ENCODE peak calls at places on chromosomes 2 and 18, in ten cellular contexts. A is stimulated activated CD4-positive, alpha-beta T cell treated with anti-CD3 and anti-CD28 coated beads, Interleukin-4, amount 100 ng/mL, for 48 hours; C is NAMALWA; L is NCI-H2081; M is heart left ventricle; G is Ammon's horn; I is epithelial cell of esophagus; N is GM13977; P is naive B cell; R is activated CD4-positive, alpha-beta T cell treated with anti-CD3 and anti-CD28 coated beads, Interleukin-2, amount 50 U/mL, for 1 hour. F is an unnamed sample.

GRCh38 chr2:64013053-64013452 is 6.2 kb downstream of the VPS54 start:
- DNase-seq in R (no peak), C (no peak), I (no peak), G (no peak), P (no peak), L (no peak), A (no peak), M (no peak), N (no peak), F (no peak)

GRCh38 chr2:232875256-232876070 is 5.4 kb downstream of the SNORC start:
- DNase-seq in I (no peak), L (peak), N (peak), P (no peak), A (no peak), M (no peak), G (peak), R (no peak), C (no peak), F (no peak)

GRCh38 chr2:240305369-240305962 is 130.0 kb upstream of the GPC1 start:
- DNase-seq in L (no peak), I (no peak), M (no peak), P (no peak), G (no peak), C (no peak), A (no peak), N (no peak), R (no peak), F (no peak)

GRCh38 chr2:146990311-146990781 is 854.5 kb upstream of the ACVR2A start:
- DNase-seq in M (no peak), G (no peak), P (no peak), R (no peak), I (no peak), L (no peak), A (no peak), N (no peak), C (no peak), F (no peak)

GRCh38 chr18:59085797-59086196 is 53.9 kb upstream of the SEC11C start:
- DNase-seq in I (peak), C (no peak), M (no peak), P (no peak), L (no peak), N (no peak), A (no peak), G (no peak), R (no peak), F (no peak)

GRCh38 chr2:27647289-27647688 is 16.1 kb downstream of the SUPT7L start:
- DNase-seq in A (no peak), N (no peak), L (no peak), I (no peak), M (no peak), G (no peak), R (no peak), C (no peak), P (no peak), F (no peak)

GRCh38 chr2:241895732-241896641 is 26.5 kb downstream of the RTP5 start:
- DNase-seq in L (no peak), M (peak), G (no peak), R (no peak), P (no peak), I (peak), A (no peak), N (no peak), C (no peak), F (peak)

GRCh38 chr18:48929212-48929612 is 21.6 kb downstream of the SMAD7 start:
- DNase-seq in P (no peak), C (no peak), A (no peak), G (no peak), M (no peak), R (no peak), N (no peak), I (no peak), L (no peak), F (peak)

GRCh38 chr2:231263118-231263831 is 64.8 kb downstream of the ARMC9 start:
- DNase-seq in P (no peak), M (no peak), R (no peak), N (no peak), I (no peak), A (no peak), L (no peak), G (no peak), C (no peak), F (no peak)

GRCh38 chr2:171412571-171412970 is 21.2 kb downstream of the METTL8 start:
- DNase-seq in L (no peak), P (no peak), A (no peak), I (no peak), N (no peak), C (no peak), R (no peak), G (no peak), M (no peak), F (no peak)

GRCh38 chr2:2881507-2881906 is 496.1 kb downstream of the EIPR1 start:
- DNase-seq in L (no peak), G (no peak), P (no peak), N (no peak), A (no peak), M (no peak), C (no peak), R (no peak), I (no peak), F (no peak)

GRCh38 chr18:7002107-7002506 is 115.5 kb downstream of the LAMA1 start:
- DNase-seq in G (no peak), P (no peak), L (peak), R (no peak), N (no peak), C (no peak), M (no peak), A (no peak), I (no peak), F (no peak)

GRCh38 chr2:142165790-142166189 is 35.0 kb upstream of the LRP1B start:
- DNase-seq in R (no peak), L (peak), N (peak), M (no peak), P (no peak), G (peak), C (peak), I (peak), A (no peak), F (peak)

GRCh38 chr2:15930589-15931513 is 9.5 kb upstream of the MYCN start:
- DNase-seq in R (no peak), G (peak), A (no peak), P (no peak), C (no peak), I (no peak), M (no peak), L (no peak), N (no peak), F (no peak)

GRCh38 chr2:204487447-204488229 is 57.6 kb upstream of the PARD3B start:
- DNase-seq in G (no peak), P (no peak), R (no peak), N (no peak), C (no peak), I (no peak), M (no peak), A (no peak), L (no peak), F (no peak)

GRCh38 chr2:120805011-120805410 is 69.3 kb downstream of the GLI2 start:
- DNase-seq in L (no peak), P (no peak), R (no peak), A (no peak), G (no peak), N (no peak), I (no peak), M (no peak), C (no peak), F (no peak)

GRCh38 chr2:206275274-206276160 is 1.1 kb downstream of the ZDBF2 start:
- DNase-seq in N (peak), C (peak), R (no peak), M (no peak), I (peak), G (peak), P (no peak), L (peak), A (no peak), F (no peak)

GRCh38 chr2:200625958-200626363 is 40.1 kb downstream of the AOX1 start:
- DNase-seq in A (no peak), C (no peak), M (no peak), I (no peak), G (no peak), P (no peak), R (no peak), L (no peak), N (no peak), F (no peak)

GRCh38 chr2:174607989-174608865 is 10.6 kb upstream of the WIPF1 start:
- DNase-seq in A (peak), I (no peak), N (peak), P (peak), C (peak), G (no peak), R (no peak), M (no peak), L (no peak), F (no peak)

GRCh38 chr2:217816396-217816869 is 186.4 kb downstream of the TNS1 start:
- DNase-seq in P (no peak), N (no peak), G (no peak), M (peak), I (no peak), C (no peak), R (no peak), A (no peak), L (no peak), F (no peak)

GRCh38 chr2:62248226-62248625 is 52.3 kb downstream of the B3GNT2 start:
- DNase-seq in R (no peak), G (no peak), L (no peak), P (no peak), C (no peak), N (no peak), I (peak), A (no peak), M (no peak), F (no peak)

GRCh38 chr18:74604774-74605173 is 7.1 kb downstream of the ZNF407 start:
- DNase-seq in L (no peak), P (no peak), N (no peak), C (no peak), R (no peak), M (no peak), I (no peak), G (no peak), A (no peak), F (no peak)

F was measured in foreskin keratinocyte.